ENCODE peak calls at places on chromosomes 3 and 15, in eight cellular contexts. One of them, this sample, is unnamed.

GRCh38 chr15:73530649-73531048 is 87.7 kb downstream of the REC114 start:
- DNase-seq in HT-29: no peak
- DNase-seq in activated CD8-positive, alpha-beta memory T cell treated with anti-CD3 and anti-CD28 coated beads for 24 hours: no peak
- DNase-seq in RCC 7860: no peak
- DNase-seq in GM13976: no peak
- DNase-seq in AG10803: no peak
- DNase-seq in activated CD4-positive, CD25-positive, alpha-beta regulatory T cell: no peak
- DNase-seq in NCI-H524: no peak
- DNase-seq in this sample: no peak

GRCh38 chr3:133820129-133820528 is 14.5 kb downstream of the SRPRB start:
- DNase-seq in HT-29: no peak
- DNase-seq in activated CD8-positive, alpha-beta memory T cell treated with anti-CD3 and anti-CD28 coated beads for 24 hours: no peak
- DNase-seq in RCC 7860: no peak
- DNase-seq in GM13976: no peak
- DNase-seq in AG10803: no peak
- DNase-seq in activated CD4-positive, CD25-positive, alpha-beta regulatory T cell: no peak
- DNase-seq in NCI-H524: no peak
- DNase-seq in this sample: no peak

GRCh38 chr3:13657660-13658435 is 108.9 kb downstream of the FBLN2 start:
- DNase-seq in HT-29: peak
- DNase-seq in activated CD8-positive, alpha-beta memory T cell treated with anti-CD3 and anti-CD28 coated beads for 24 hours: peak
- DNase-seq in RCC 7860: no peak
- DNase-seq in GM13976: peak
- DNase-seq in AG10803: peak
- DNase-seq in activated CD4-positive, CD25-positive, alpha-beta regulatory T cell: peak
- DNase-seq in NCI-H524: peak
- DNase-seq in this sample: peak

GRCh38 chr3:11478167-11478566 is 165.5 kb downstream of the VGLL4 start:
- DNase-seq in HT-29: no peak
- DNase-seq in activated CD8-positive, alpha-beta memory T cell treated with anti-CD3 and anti-CD28 coated beads for 24 hours: no peak
- DNase-seq in RCC 7860: no peak
- DNase-seq in GM13976: no peak
- DNase-seq in AG10803: no peak
- DNase-seq in activated CD4-positive, CD25-positive, alpha-beta regulatory T cell: no peak
- DNase-seq in NCI-H524: no peak
- DNase-seq in this sample: no peak

GRCh38 chr3:191528589-191528988 is 67.6 kb downstream of the PYDC2 start:
- DNase-seq in HT-29: no peak
- DNase-seq in activated CD8-positive, alpha-beta memory T cell treated with anti-CD3 and anti-CD28 coated beads for 24 hours: no peak
- DNase-seq in RCC 7860: no peak
- DNase-seq in GM13976: no peak
- DNase-seq in AG10803: no peak
- DNase-seq in activated CD4-positive, CD25-positive, alpha-beta regulatory T cell: no peak
- DNase-seq in NCI-H524: no peak
- DNase-seq in this sample: no peak

GRCh38 chr3:53180305-53181023 is 19.5 kb downstream of the PRKCD start:
- DNase-seq in HT-29: no peak
- DNase-seq in activated CD8-positive, alpha-beta memory T cell treated with anti-CD3 and anti-CD28 coated beads for 24 hours: no peak
- DNase-seq in RCC 7860: no peak
- DNase-seq in GM13976: peak
- DNase-seq in AG10803: no peak
- DNase-seq in activated CD4-positive, CD25-positive, alpha-beta regulatory T cell: no peak
- DNase-seq in NCI-H524: no peak
- DNase-seq in this sample: no peak

GRCh38 chr3:41997702-41998551 is 36.0 kb upstream of the ULK4 start:
- DNase-seq in HT-29: no peak
- DNase-seq in activated CD8-positive, alpha-beta memory T cell treated with anti-CD3 and anti-CD28 coated beads for 24 hours: no peak
- DNase-seq in RCC 7860: no peak
- DNase-seq in GM13976: no peak
- DNase-seq in AG10803: no peak
- DNase-seq in activated CD4-positive, CD25-positive, alpha-beta regulatory T cell: no peak
- DNase-seq in NCI-H524: no peak
- DNase-seq in this sample: no peak

GRCh38 chr3:112477891-112478290 is 21.4 kb downstream of the BTLA start:
- DNase-seq in HT-29: no peak
- DNase-seq in activated CD8-positive, alpha-beta memory T cell treated with anti-CD3 and anti-CD28 coated beads for 24 hours: no peak
- DNase-seq in RCC 7860: no peak
- DNase-seq in GM13976: no peak
- DNase-seq in AG10803: no peak
- DNase-seq in activated CD4-positive, CD25-positive, alpha-beta regulatory T cell: no peak
- DNase-seq in NCI-H524: no peak
- DNase-seq in this sample: no peak

GRCh38 chr3:78919021-78919755 is 848.6 kb downstream of the ROBO1 start:
- DNase-seq in HT-29: no peak
- DNase-seq in activated CD8-positive, alpha-beta memory T cell treated with anti-CD3 and anti-CD28 coated beads for 24 hours: no peak
- DNase-seq in RCC 7860: peak
- DNase-seq in GM13976: peak
- DNase-seq in AG10803: peak
- DNase-seq in activated CD4-positive, CD25-positive, alpha-beta regulatory T cell: no peak
- DNase-seq in NCI-H524: peak
- DNase-seq in this sample: no peak

GRCh38 chr15:55789066-55789660 is 46.2 kb upstream of the PRTG start:
- DNase-seq in HT-29: peak
- DNase-seq in activated CD8-positive, alpha-beta memory T cell treated with anti-CD3 and anti-CD28 coated beads for 24 hours: peak
- DNase-seq in RCC 7860: no peak
- DNase-seq in GM13976: peak
- DNase-seq in AG10803: no peak
- DNase-seq in activated CD4-positive, CD25-positive, alpha-beta regulatory T cell: peak
- DNase-seq in NCI-H524: no peak
- DNase-seq in this sample: no peak

GRCh38 chr15:81747026-81747425 is 298.8 kb downstream of the MEX3B start:
- DNase-seq in HT-29: no peak
- DNase-seq in activated CD8-positive, alpha-beta memory T cell treated with anti-CD3 and anti-CD28 coated beads for 24 hours: no peak
- DNase-seq in RCC 7860: no peak
- DNase-seq in GM13976: no peak
- DNase-seq in AG10803: no peak
- DNase-seq in activated CD4-positive, CD25-positive, alpha-beta regulatory T cell: no peak
- DNase-seq in NCI-H524: no peak
- DNase-seq in this sample: no peak

GRCh38 chr3:144763878-144764454 is 792.3 kb downstream of the DIPK2A start:
- DNase-seq in HT-29: no peak
- DNase-seq in activated CD8-positive, alpha-beta memory T cell treated with anti-CD3 and anti-CD28 coated beads for 24 hours: no peak
- DNase-seq in RCC 7860: no peak
- DNase-seq in GM13976: no peak
- DNase-seq in AG10803: no peak
- DNase-seq in activated CD4-positive, CD25-positive, alpha-beta regulatory T cell: no peak
- DNase-seq in NCI-H524: no peak
- DNase-seq in this sample: no peak

GRCh38 chr3:128845119-128845518 is 34.3 kb upstream of the ACAD9 start:
- DNase-seq in HT-29: no peak
- DNase-seq in activated CD8-positive, alpha-beta memory T cell treated with anti-CD3 and anti-CD28 coated beads for 24 hours: no peak
- DNase-seq in RCC 7860: no peak
- DNase-seq in GM13976: no peak
- DNase-seq in AG10803: no peak
- DNase-seq in activated CD4-positive, CD25-positive, alpha-beta regulatory T cell: no peak
- DNase-seq in NCI-H524: no peak
- DNase-seq in this sample: no peak

GRCh38 chr15:85381850-85382751 is 1.7 kb downstream of the AKAP13 start:
- DNase-seq in HT-29: peak
- DNase-seq in activated CD8-positive, alpha-beta memory T cell treated with anti-CD3 and anti-CD28 coated beads for 24 hours: no peak
- DNase-seq in RCC 7860: no peak
- DNase-seq in GM13976: no peak
- DNase-seq in AG10803: peak
- DNase-seq in activated CD4-positive, CD25-positive, alpha-beta regulatory T cell: no peak
- DNase-seq in NCI-H524: no peak
- DNase-seq in this sample: no peak

This sample was measured in natural killer cell.